ENCODE peak calls at places on chromosomes 1 and 21, in seven cellular contexts. O is aorta; M is PC-9; Z is GM23338; Q is right atrium auricular region; J is CD8-positive, alpha-beta memory T cell; K is adipocyte. C is an unnamed sample. For H3K4me1, the result is how much of the 10 kb centered on the place peaks cover.

GRCh38 chr1:147815503-147815902 is 55.1 kb upstream of the GJA5 start:
- DNase-seq in M (no peak), Q (no peak), Z (no peak), O (no peak), K (no peak), J (no peak), C (no peak)

GRCh38 chr1:182611326-182611725 is 7.1 kb upstream of the RGS16 start:
- DNase-seq in K (no peak), O (no peak), M (no peak), Q (no peak), J (no peak), Z (no peak), C (no peak)

GRCh38 chr1:171087896-171088295 is 2.8 kb upstream of the FMO3 start:
- DNase-seq in O (no peak), J (no peak), M (no peak), Q (no peak), Z (no peak), K (no peak), C (no peak)

GRCh38 chr1:172761581-172762025 is 102.7 kb downstream of the FASLG start:
- DNase-seq in K (peak), Z (no peak), O (no peak), Q (no peak), J (no peak), M (peak), C (no peak)

GRCh38 chr1:185969524-185969991 is 235.4 kb downstream of the HMCN1 start:
- DNase-seq in O (no peak), Z (peak), M (no peak), J (no peak), Q (no peak), K (peak), C (no peak)

GRCh38 chr1:3688356-3688755 is 36.0 kb downstream of the TP73 start:
- DNase-seq in J (no peak), M (no peak), Q (no peak), K (no peak), Z (peak), O (no peak), C (no peak)

GRCh38 chr1:41313661-41314131 is 47.5 kb upstream of the FOXO6 start:
- DNase-seq in M (no peak), Z (peak), Q (no peak), K (peak), J (no peak), O (no peak), C (peak)

GRCh38 chr1:186486061-186486460 is 25.1 kb upstream of the PDC start:
- DNase-seq in Q (no peak), O (no peak), K (no peak), J (no peak), Z (no peak), M (no peak), C (no peak)

GRCh38 chr1:86650065-86650464 is 54.3 kb upstream of the SH3GLB1 start:
- DNase-seq in O (no peak), J (no peak), Z (peak), M (no peak), Q (no peak), K (no peak), C (peak)

GRCh38 chr1:238690415-238690814 is 696.0 kb upstream of the CHRM3 start:
- DNase-seq in M (no peak), Q (no peak), Z (no peak), O (no peak), K (peak), J (no peak), C (no peak)

GRCh38 chr1:22827666-22828065 is 117.0 kb downstream of the EPHB2 start:
- DNase-seq in O (no peak), J (no peak), Q (no peak), Z (no peak), K (no peak), M (no peak), C (no peak)

DNA sequence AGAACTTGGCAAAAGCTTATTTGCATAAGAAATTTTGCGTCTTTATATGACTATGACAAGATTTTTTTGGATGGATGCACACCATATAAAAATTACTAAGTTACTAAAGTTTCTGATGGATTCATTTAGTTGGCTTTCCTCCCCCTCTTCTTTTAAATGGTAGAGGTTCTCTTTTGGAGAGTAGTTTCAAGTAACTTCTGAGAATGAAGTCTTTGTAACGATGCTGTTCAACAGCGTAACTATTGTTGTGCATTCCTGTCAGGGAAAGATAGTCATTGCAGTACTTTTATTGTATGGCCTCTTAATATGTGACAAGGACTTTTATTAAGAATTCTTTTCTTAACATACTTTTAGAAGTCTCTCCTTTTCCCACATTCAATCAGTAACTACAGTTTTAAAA is 16.0 kb downstream of the NFIA start:
- DNase-seq in O (no peak), Z (no peak), Q (no peak), J (no peak), M (no peak), K (no peak), C (no peak)
- H3K4me1 ChIP-seq in O (under half), Z (under half), Q (half or more), J (under half), M (under half), K (half or more), C (under half)

DNA sequence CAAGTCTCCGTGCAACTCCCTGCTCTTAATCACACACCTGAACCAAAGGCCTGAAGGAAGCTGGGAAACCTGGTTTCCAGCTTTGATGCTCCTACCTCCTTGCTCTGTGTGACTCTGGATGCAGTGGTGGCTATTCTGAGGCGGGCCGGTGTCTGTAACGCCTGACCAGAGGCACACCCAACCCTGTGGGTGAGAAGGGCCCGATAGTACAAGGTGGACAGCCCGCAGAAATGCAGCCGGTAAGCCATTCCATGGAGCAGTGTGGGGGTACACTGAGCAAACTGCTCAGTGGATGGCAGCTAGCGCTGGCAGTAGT is 36.1 kb downstream of the AHDC1 start:
- DNase-seq in O (no peak), Q (no peak), M (no peak), K (no peak), Z (no peak), J (no peak), C (no peak)
- H3K4me3 ChIP-seq in O (no peak), Q (peak), M (peak), K (peak), Z (peak), J (peak), C (no peak)

DNA sequence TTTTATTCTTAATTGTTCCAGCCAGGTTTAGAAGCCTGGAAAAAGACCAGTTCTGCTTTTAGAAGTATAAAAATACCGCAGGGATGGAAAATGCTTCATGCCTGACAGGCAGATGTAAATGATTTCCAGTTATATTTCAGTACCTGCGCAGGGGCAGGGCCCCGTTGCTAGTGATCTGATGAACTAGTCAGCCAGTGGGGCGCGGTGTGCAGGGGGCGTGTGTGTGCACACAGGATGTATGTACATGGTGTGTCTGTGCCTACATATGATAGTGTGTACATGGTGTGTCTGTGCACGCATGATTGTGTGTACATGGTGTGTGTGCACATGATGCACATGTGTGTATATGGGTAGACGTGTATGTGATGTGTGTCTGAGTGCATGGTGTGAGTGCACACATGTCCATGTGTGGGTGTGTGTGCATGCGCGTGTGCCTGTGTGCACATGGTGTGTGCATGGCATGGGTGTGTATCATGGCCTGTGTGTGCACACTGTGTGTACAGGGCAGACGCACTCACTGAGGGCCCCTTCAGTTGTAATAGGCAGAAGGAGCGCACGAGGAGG is 36.2 kb downstream of the ABCG1 start:
- DNase-seq in O (no peak), Q (no peak), M (no peak), Z (no peak), J (no peak), K (no peak), C (no peak)
- H3K4me1 ChIP-seq in O (under half), Q (under half), M (under half), Z (under half), J (under half), K (under half), C (under half)

DNA sequence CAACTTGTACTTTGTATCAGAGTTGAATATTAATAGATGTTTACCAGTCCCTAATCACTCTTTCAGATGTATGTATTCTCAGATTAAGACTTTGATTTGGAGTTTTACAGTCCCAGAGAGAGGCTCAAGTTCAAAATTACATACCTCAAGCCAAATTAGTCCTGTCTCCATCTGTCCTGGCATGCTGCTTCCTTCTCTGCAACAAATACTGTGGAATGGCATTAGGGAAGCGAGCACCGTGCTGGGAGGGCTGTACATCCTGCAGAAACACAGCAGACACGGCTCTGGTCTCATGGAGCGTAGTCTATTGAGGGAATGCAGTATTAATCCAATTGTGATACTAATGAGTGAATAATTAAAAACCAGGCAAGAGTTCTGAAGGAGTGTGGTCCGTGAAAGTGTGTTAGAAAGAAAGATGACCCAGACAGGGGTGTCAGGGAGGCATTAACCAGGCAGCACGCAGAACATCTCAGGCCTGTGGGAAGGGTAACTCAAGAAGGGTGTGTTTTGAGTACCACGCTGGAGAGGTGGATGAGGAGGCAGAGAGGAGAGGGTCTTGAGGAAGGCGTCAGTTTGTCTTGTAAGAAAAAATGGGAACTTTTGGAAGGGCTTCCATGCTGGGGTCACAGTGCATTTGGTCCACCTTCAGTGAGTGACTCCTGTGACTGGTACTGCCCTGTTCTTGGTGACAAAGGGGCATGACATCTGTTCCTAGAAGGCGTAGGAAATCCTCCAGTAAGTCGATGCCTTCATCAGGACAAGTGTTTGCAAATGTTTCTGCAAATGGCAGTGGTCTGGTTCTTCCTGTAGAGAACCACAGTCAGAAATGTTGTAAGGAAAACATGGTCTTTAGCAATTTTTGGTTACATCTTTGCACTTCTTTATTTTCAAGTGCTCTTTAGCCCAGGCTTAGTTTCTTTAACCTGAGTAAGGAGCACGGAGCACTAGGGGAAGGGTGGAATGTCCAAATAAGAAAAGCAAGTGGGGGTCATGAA is 1.6 kb downstream of the RAB4A start:
- DNase-seq in K (peak), M (no peak), Z (no peak), O (no peak), J (no peak), Q (no peak), C (no peak)
- H3K4me3 ChIP-seq in K (peak), M (peak), Z (peak), O (peak), J (peak), Q (peak), C (no peak)

DNA sequence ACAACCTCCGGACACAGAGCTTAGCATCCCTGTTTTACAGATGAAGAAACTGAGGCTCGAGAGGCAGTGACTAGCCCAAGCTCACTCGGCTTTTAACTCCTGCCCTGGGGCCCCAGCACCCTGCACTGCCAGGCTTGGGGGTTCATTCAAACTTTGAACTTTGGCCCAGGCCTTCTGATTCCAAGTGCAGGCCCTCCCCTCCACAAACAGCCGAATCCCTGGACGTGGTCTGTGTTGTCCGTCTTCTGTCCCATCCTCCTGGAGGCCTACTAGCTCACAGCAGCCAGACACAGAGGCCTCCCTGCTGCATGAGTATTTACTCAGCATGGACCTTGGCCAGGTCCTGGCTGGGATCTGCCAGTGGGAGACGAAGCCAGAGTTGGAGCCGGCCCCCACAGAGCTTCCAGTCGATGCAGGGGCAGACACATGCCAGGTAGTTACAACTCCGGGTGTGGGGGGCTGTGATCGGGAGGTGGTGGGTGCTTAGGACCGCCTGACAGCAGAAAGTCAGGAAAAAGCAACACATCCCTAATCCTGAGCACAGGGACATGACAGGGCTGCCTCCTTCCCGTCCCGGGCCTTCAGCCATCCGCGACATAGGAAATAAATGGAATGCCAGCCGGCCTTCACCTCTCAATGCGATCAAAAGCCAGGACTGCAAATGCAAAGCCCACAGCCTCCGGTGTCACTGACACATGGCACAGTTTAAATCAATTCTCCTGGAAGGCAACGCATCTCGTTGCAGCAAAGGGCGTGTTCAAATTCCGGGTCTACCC is 7.4 kb downstream of the IFFO2 start:
- DNase-seq in K (peak), Z (peak), O (peak), Q (peak), M (no peak), J (no peak), C (no peak)
- H3K4me1 ChIP-seq in K (half or more), Z (under half), O (under half), Q (half or more), M (under half), J (half or more), C (under half)

DNA sequence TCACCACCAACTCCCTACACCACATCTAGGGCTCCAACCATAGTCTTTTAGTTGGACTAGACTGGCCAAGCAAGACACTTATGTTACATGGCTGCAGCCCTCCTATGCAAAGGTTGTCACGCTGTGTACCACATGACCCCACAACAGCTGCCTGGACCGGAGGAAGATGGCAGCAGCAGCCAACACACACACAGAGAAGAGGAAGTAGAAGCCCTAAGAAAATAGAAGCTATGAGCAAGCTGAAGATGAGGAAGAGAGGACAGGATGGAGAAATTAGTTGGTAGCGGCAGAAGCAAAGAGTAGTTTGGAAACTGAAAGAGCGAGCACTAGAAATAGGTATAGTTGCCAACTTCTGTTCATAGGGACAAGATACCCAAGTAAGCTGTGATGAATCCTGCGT is 60.8 kb upstream of the RALGPS2 start:
- DNase-seq in J (no peak), K (no peak), O (peak), M (no peak), Q (no peak), Z (no peak), C (no peak)
- H3K4me3 ChIP-seq in J (no peak), K (no peak), O (no peak), M (no peak), Q (no peak), Z (no peak), C (no peak)

DNA sequence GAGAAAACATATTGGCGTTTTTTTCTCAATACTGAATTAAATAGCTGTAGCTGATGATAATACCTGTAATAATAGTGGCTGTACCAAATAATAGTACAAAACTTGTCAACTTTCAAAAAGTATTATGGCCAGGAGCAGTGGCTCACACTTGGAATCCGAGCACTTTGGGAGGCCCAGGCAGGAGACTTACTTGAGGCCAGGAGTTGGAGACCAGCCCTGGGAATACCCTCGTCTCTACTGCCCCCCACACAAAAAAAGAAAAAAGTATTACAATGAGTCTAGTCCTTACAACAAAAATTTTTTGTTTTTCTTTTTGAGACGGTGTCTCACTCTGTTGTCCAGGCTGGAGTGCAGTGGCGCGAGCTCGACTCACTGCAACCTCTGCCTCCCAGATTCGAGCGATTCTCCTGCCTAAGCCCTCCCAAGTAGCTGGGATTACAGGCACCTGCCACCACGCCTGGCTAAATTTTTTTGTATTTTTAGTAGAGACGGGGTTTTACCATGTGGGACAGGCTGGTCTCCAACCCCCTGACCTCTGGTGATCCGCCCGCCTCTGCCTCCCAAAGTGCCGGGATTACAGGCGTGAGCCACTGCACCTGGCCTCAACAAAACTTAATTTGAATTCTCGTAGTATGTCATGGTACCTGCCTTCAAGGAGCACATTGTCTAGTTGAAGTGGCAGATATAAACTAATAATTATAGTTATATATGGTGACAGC is 1.4 kb downstream of the RBBP4 start:
- DNase-seq in Q (no peak), K (no peak), Z (no peak), O (no peak), M (no peak), J (no peak), C (no peak)
- H3K4me1 ChIP-seq in Q (under half), K (under half), Z (under half), O (under half), M (under half), J (half or more), C (under half)